ENCODE peak calls at places on chromosomes 11 and 22, in five cellular contexts. L is stimulated activated naive CD4-positive, alpha-beta T cell; A is stomach; Y is anterior cingulate cortex; T is mesendoderm. R is an unnamed sample.

GRCh38 chr11:85238907-85239306 is 388.2 kb downstream of the DLG2 start:
- DNase-seq in L (no peak), A (no peak), Y (no peak), T (no peak), R (no peak)

GRCh38 chr22:36323855-36324331 is 63.9 kb downstream of the MYH9 start:
- DNase-seq in L (no peak), A (no peak), Y (peak), T (no peak), R (no peak)

GRCh38 chr11:47204633-47204989 is 10.2 kb upstream of the DDB2 start:
- DNase-seq in L (no peak), A (no peak), Y (peak), T (peak), R (peak)

GRCh38 chr11:124669193-124669592 is 4.3 kb downstream of the SIAE start:
- DNase-seq in L (no peak), A (peak), Y (peak), T (peak), R (peak)

GRCh38 chr11:102361100-102362021 is 14.3 kb downstream of the BIRC2 start:
- DNase-seq in L (peak), A (no peak), Y (no peak), T (no peak), R (no peak)

GRCh38 chr11:1564535-1565172 is 7.4 kb downstream of the DUSP8 start:
- DNase-seq in L (no peak), A (no peak), Y (peak), T (peak), R (peak)

GRCh38 chr11:1165256-1166041 is 7.7 kb downstream of the MUC5AC start:
- DNase-seq in L (no peak), A (peak), Y (no peak), T (no peak), R (no peak)

GRCh38 chr11:64713781-64714363 is 9.1 kb downstream of the NRXN2 start:
- DNase-seq in L (no peak), A (no peak), Y (no peak), T (peak), R (peak)

GRCh38 chr22:36562261-36562835 is 33.4 kb upstream of the EIF3D start:
- DNase-seq in L (no peak), A (peak), Y (no peak), T (no peak), R (no peak)

GRCh38 chr11:129790131-129790530 is 25.5 kb upstream of the TMEM45B start:
- DNase-seq in L (no peak), A (no peak), Y (no peak), T (no peak), R (no peak)

GRCh38 chr11:47523491-47524199 is 29.3 kb downstream of the CELF1 start:
- DNase-seq in L (peak), A (no peak), Y (no peak), T (peak), R (no peak)

GRCh38 chr11:2213384-2213842 is 41.8 kb upstream of the TH start:
- DNase-seq in L (no peak), A (no peak), Y (no peak), T (peak), R (no peak)

GRCh38 chr11:113272281-113272680 is 42.1 kb upstream of the TTC12 start:
- DNase-seq in L (no peak), A (no peak), Y (no peak), T (no peak), R (no peak)

GRCh38 chr22:42743501-42743991 is 22.9 kb upstream of the A4GALT start:
- DNase-seq in L (no peak), A (no peak), Y (no peak), T (no peak), R (peak)

R was measured in GM23338.